ENCODE peak calls at places on chromosomes 3 and 15, in six cellular contexts. M is testis; O is psoas muscle; E is CD8-positive, alpha-beta T cell; B is upper lobe of right lung; V is cardiac muscle cell. Z is an unnamed sample. For H3K36me3 and H3K27me3, the result is how much of the 10 kb centered on the place peaks cover.

GRCh38 chr15:48330855-48331795 is at the start of gene DUT:
- DNase-seq in M (peak), O (peak), E (peak), B (peak), V (peak), Z (peak)

GRCh38 chr3:132713977-132714727 is 8.1 kb downstream of the NPHP3 start:
- DNase-seq in M (no peak), O (no peak), E (no peak), B (no peak), V (no peak), Z (no peak)

GRCh38 chr3:54374214-54374855 is 252.0 kb downstream of the CACNA2D3 start:
- DNase-seq in M (peak), O (no peak), E (no peak), B (no peak), V (peak), Z (no peak)

GRCh38 chr3:42101048-42101447 is 9.9 kb downstream of the TRAK1 start:
- DNase-seq in M (no peak), O (peak), E (no peak), B (no peak), V (peak), Z (no peak)

GRCh38 chr15:66951531-66951930 is 113.9 kb upstream of the SMAD3 start:
- DNase-seq in M (no peak), O (no peak), E (no peak), B (no peak), V (no peak), Z (no peak)

GRCh38 chr3:196140224-196140623 is 58.3 kb upstream of the TFRC start:
- DNase-seq in M (no peak), O (no peak), E (no peak), B (no peak), V (no peak), Z (no peak)

GRCh38 chr3:22249658-22250057 is 498.6 kb upstream of the ZNF385D start:
- DNase-seq in M (no peak), O (no peak), E (no peak), B (no peak), V (no peak), Z (no peak)

GRCh38 chr3:31288641-31289100 is 244.1 kb upstream of the STT3B start:
- DNase-seq in M (peak), O (no peak), E (peak), B (no peak), V (peak), Z (no peak)

GRCh38 chr3:42572278-42572677 is 9.5 kb downstream of the SEC22C start:
- DNase-seq in M (peak), O (no peak), E (peak), B (no peak), V (peak), Z (peak)

GRCh38 chr3:181623924-181624694 is 87.6 kb upstream of the SOX2 start:
- DNase-seq in M (no peak), O (no peak), E (no peak), B (no peak), V (peak), Z (no peak)

GRCh38 chr15:50247819-50248650 is 17.5 kb downstream of the HDC start:
- DNase-seq in M (no peak), O (no peak), E (peak), B (peak), V (no peak), Z (no peak)

GRCh38 chr3:122123885-122124284 is 59.6 kb upstream of the CASR start:
- DNase-seq in M (no peak), O (no peak), E (no peak), B (no peak), V (no peak), Z (no peak)

GRCh38 chr15:74422723-74423442 is 10.9 kb downstream of the SEMA7A start:
- DNase-seq in M (peak), O (no peak), E (no peak), B (no peak), V (peak), Z (no peak)

GRCh38 chr15:63287109-63287508 is 9.7 kb downstream of the APH1B start:
- DNase-seq in M (no peak), O (no peak), E (no peak), B (no peak), V (peak), Z (no peak)

GRCh38 chr3:20054549-20054987 is 14.3 kb downstream of the KAT2B start:
- DNase-seq in M (peak), O (peak), E (peak), B (no peak), V (peak), Z (peak)

GRCh38 chr3:129547241-129547640 is 4.3 kb downstream of the H1-8 start:
- DNase-seq in M (no peak), O (peak), E (no peak), B (no peak), V (no peak), Z (no peak)
- H3K36me3 ChIP-seq in M (under half), O (under half), E (under half), B (under half), V (under half), Z (under half)

GRCh38 chr3:185371683-185372082 is 8.7 kb downstream of the MAP3K13 start:
- DNase-seq in M (no peak), O (no peak), E (no peak), B (no peak), V (no peak), Z (no peak)

GRCh38 chr3:185362850-185363661 is at the start of gene MAP3K13:
- DNase-seq in M (peak), O (peak), E (no peak), B (peak), V (peak), Z (no peak)

GRCh38 chr3:185365281-185366211 is 2.6 kb downstream of the MAP3K13 start:
- DNase-seq in M (no peak), O (no peak), E (no peak), B (no peak), V (no peak), Z (no peak)

GRCh38 chr3:185363662-185364203 is 797 bp downstream of the MAP3K13 start:
- DNase-seq in M (peak), O (no peak), E (no peak), B (no peak), V (no peak), Z (no peak)

GRCh38 chr3:185366913-185367312 is 4.0 kb downstream of the MAP3K13 start:
- DNase-seq in M (no peak), O (no peak), E (no peak), B (no peak), V (no peak), Z (no peak)
- H3K27me3 ChIP-seq in M (under half), O (under half), E (under half), B (under half), V (under half), Z (under half)

GRCh38 chr15:68583936-68584703 is 5.3 kb downstream of the CORO2B start:
- DNase-seq in M (no peak), O (no peak), E (no peak), B (no peak), V (no peak), Z (no peak)
- H3K4me3 ChIP-seq in M (no peak), O (no peak), E (no peak), B (no peak), V (no peak), Z (no peak)

GRCh38 chr3:183491109-183491922 is 62.9 kb upstream of the MCF2L2 start:
- DNase-seq in M (no peak), O (no peak), E (no peak), B (no peak), V (no peak), Z (no peak)

GRCh38 chr3:183490211-183490601 is 61.8 kb upstream of the MCF2L2 start:
- DNase-seq in M (peak), O (no peak), E (no peak), B (no peak), V (no peak), Z (no peak)

GRCh38 chr3:183488343-183488742 is 59.9 kb upstream of the MCF2L2 start:
- DNase-seq in M (no peak), O (no peak), E (no peak), B (no peak), V (no peak), Z (no peak)

GRCh38 chr3:183490653-183491052 is 62.2 kb upstream of the MCF2L2 start:
- DNase-seq in M (no peak), O (no peak), E (peak), B (no peak), V (no peak), Z (no peak)

DNA sequence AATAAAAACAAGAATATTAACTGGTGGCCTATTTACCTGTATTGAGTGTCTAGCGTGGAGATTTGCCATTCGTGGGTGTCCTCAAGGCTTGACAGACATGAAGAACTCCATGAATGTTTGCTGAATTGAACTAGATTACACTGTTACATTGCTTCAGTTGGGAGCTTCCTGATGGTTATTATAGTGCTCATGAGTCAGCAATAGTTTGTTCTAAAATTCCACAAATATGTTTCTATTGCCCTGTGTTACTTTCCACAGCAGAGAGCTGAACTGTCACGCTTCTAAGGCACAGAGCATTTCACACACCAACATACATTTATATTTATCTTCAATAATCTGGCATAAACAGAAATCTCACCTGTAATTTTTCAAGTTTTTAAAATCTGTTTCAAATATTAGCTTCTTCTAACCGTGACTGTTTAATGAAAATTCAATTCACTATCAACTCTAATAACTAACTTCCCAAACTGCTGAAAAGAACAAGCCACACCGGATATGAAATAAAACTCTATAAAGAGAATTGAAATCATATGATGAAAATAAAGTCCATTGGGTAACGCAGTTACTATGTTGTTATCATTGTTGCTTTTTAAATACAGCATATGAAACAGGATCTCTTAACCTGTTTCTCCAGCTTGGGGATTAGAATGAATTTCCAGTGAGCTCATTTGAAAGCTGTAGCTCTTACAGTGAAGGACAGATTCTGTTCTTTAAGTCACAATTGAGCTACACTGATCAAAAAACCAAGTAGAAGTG is 61.2 kb upstream of the MCF2L2 start:
- DNase-seq in M (no peak), O (no peak), E (no peak), B (no peak), V (peak), Z (no peak)
- H3K36me3 ChIP-seq in M (under half), O (under half), E (under half), B (under half), V (under half), Z (under half)

DNA sequence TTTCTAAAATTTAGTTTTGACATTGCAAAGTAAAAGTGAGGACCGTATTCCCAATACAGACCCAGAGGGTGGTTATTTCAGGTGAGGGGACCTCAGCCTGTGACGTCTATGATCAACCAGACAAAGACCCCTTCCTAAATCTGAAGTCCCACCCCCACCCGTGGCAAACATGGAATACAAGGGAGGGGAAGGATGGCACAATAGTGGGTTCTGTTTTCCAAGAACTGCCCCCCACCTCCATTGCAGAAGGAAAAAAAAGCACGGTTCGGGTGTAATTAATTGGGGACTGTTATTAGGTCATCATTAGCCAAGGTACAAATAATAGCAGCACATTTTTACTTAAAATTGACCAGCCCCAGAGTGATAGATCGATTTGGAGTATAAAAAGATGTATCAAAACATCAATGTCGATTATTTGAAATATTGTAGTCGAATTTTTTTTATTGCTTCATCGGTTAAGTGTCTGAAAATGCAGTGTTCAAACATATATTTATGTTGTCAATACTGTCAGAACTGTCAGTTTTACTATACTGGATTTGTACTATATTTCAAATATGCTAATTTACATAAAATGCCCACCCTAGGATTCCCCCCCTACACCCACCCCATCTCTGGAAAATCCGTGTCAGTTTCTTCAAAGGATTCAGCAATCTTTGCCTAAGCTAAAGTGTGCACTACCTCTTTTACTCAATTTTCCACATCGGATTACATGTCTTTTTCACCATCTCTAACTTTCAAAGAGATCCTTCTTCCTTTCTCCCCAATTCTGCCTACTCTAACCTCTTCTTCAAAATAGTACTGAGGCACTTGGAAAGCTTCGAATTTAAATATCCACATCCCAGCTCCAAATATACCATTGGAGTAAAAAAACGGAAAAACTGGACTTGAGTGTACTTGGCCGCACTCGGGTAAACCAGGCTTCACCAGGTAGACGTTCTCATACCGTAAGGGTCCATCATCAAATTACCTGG is 7.7 kb upstream of the MEIS2 start:
- DNase-seq in M (no peak), O (no peak), E (no peak), B (no peak), V (peak), Z (no peak)
- H3K27me3 ChIP-seq in M (under half), O (half or more), E (under half), B (half or more), V (under half), Z (half or more)

Z was measured in CD8-positive, alpha-beta memory T cell.